ENCODE peak calls at places on chromosomes 1 and 21, in five cellular contexts. P is right lobe of liver; R is thoracic aorta; T is CD8-positive, alpha-beta T cell; U is ascending aorta. Z is an unnamed sample. For H3K4me1, the result is how much of the 10 kb centered on the place peaks cover.

GRCh38 chr1:189429610-189430009 is 1048.1 kb downstream of the BRINP3 start:
- DNase-seq in P (no peak), R (no peak), T (no peak), U (no peak), Z (no peak)

GRCh38 chr1:71787699-71788098 is 494.6 kb downstream of the NEGR1 start:
- DNase-seq in P (no peak), R (no peak), T (no peak), U (no peak), Z (no peak)

GRCh38 chr1:30188329-30188728 is 535.1 kb downstream of the MATN1 start:
- DNase-seq in P (no peak), R (no peak), T (peak), U (no peak), Z (no peak)

GRCh38 chr1:247332215-247332900 is 691 bp upstream of the ZNF496 start:
- DNase-seq in P (peak), R (no peak), T (peak), U (peak), Z (peak)

GRCh38 chr1:113479713-113480676 is 89.7 kb downstream of the MAGI3 start:
- DNase-seq in P (no peak), R (no peak), T (no peak), U (no peak), Z (no peak)

GRCh38 chr1:173248247-173248940 is 41.3 kb upstream of the TNFSF4 start:
- DNase-seq in P (no peak), R (no peak), T (no peak), U (no peak), Z (no peak)

GRCh38 chr1:15939181-15940109 is 36.5 kb downstream of the ZBTB17 start:
- DNase-seq in P (peak), R (no peak), T (peak), U (peak), Z (peak)

GRCh38 chr1:163195728-163196448 is 6.8 kb downstream of the RGS5 start:
- DNase-seq in P (no peak), R (no peak), T (no peak), U (no peak), Z (no peak)

GRCh38 chr1:161071886-161072371 is 2.2 kb upstream of the ARHGAP30 start:
- DNase-seq in P (no peak), R (no peak), T (peak), U (peak), Z (peak)

GRCh38 chr1:117009132-117009531 is 7.6 kb downstream of the CD101 start:
- DNase-seq in P (no peak), R (no peak), T (peak), U (no peak), Z (no peak)

GRCh38 chr1:223242382-223242955 is 99.4 kb upstream of the TLR5 start:
- DNase-seq in P (no peak), R (no peak), T (peak), U (no peak), Z (no peak)

GRCh38 chr1:46400398-46400797 is 6.3 kb downstream of the FAAH start:
- DNase-seq in P (no peak), R (no peak), T (no peak), U (no peak), Z (no peak)

GRCh38 chr1:246923482-246923881 is 8.3 kb downstream of the AHCTF1 start:
- DNase-seq in P (no peak), R (no peak), T (no peak), U (no peak), Z (no peak)

GRCh38 chr1:232031156-232031555 is 404.6 kb downstream of the DISC1 start:
- DNase-seq in P (no peak), R (no peak), T (no peak), U (no peak), Z (no peak)

GRCh38 chr1:230365723-230366307 is 60.3 kb downstream of the PGBD5 start:
- DNase-seq in P (no peak), R (no peak), T (no peak), U (no peak), Z (no peak)

GRCh38 chr1:12400030-12400693 is 170.3 kb downstream of the VPS13D start:
- DNase-seq in P (no peak), R (no peak), T (no peak), U (no peak), Z (no peak)

GRCh38 chr1:178098262-178098661 is 4.4 kb downstream of the RASAL2 start:
- DNase-seq in P (no peak), R (no peak), T (no peak), U (no peak), Z (no peak)

GRCh38 chr1:234879157-234880080 is 249.2 kb downstream of the TOMM20 start:
- DNase-seq in P (no peak), R (no peak), T (no peak), U (no peak), Z (no peak)

GRCh38 chr1:47725732-47726495 is 271.3 kb downstream of the TRABD2B start:
- DNase-seq in P (peak), R (no peak), T (peak), U (peak), Z (peak)

GRCh38 chr1:52233463-52233862 is 91.6 kb downstream of the ZFYVE9 start:
- DNase-seq in P (no peak), R (no peak), T (no peak), U (no peak), Z (no peak)

GRCh38 chr1:110375490-110375889 is 15.3 kb downstream of the SLC16A4 start:
- DNase-seq in P (no peak), R (no peak), T (no peak), U (no peak), Z (no peak)

GRCh38 chr1:154750681-154751665 is 119.1 kb downstream of the KCNN3 start:
- DNase-seq in P (peak), R (no peak), T (no peak), U (peak), Z (no peak)

GRCh38 chr21:41369915-41370839 is 8.3 kb downstream of the MX2 start:
- DNase-seq in P (no peak), R (no peak), T (no peak), U (peak), Z (peak)

GRCh38 chr1:219123041-219123440 is 50.6 kb upstream of the LYPLAL1 start:
- DNase-seq in P (no peak), R (no peak), T (no peak), U (no peak), Z (no peak)

GRCh38 chr1:209246660-209247059 is 336.9 kb upstream of the CAMK1G start:
- DNase-seq in P (no peak), R (no peak), T (no peak), U (no peak), Z (no peak)

GRCh38 chr1:16977377-16977776 is 3.0 kb downstream of the MFAP2 start:
- DNase-seq in P (no peak), R (no peak), T (no peak), U (no peak), Z (no peak)

GRCh38 chr1:248918126-248918525 is 12.1 kb downstream of the PGBD2 start:
- DNase-seq in P (no peak), R (no peak), T (no peak), U (no peak), Z (no peak)

GRCh38 chr1:29782846-29783500 is 546.7 kb downstream of the PTPRU start:
- DNase-seq in P (no peak), R (no peak), T (peak), U (no peak), Z (no peak)

GRCh38 chr1:53896673-53897229 is 2.8 kb downstream of the DIO1 start:
- DNase-seq in P (peak), R (no peak), T (no peak), U (peak), Z (no peak)

GRCh38 chr21:36035381-36035791 is 24.9 kb downstream of the SETD4 start:
- DNase-seq in P (no peak), R (no peak), T (no peak), U (no peak), Z (no peak)

GRCh38 chr1:234722904-234723588 is 113.1 kb upstream of the IRF2BP2 start:
- DNase-seq in P (peak), R (peak), T (peak), U (peak), Z (peak)

GRCh38 chr1:210361665-210362064 is 33.0 kb downstream of the HHAT start:
- DNase-seq in P (no peak), R (no peak), T (no peak), U (no peak), Z (no peak)

GRCh38 chr1:36175137-36176095 is 19.5 kb downstream of the MAP7D1 start:
- DNase-seq in P (no peak), R (no peak), T (no peak), U (peak), Z (peak)

GRCh38 chr1:10682114-10682445 is 114.4 kb downstream of the CASZ1 start:
- DNase-seq in P (no peak), R (no peak), T (no peak), U (no peak), Z (no peak)

GRCh38 chr1:79353224-79353623 is 346.7 kb upstream of the ADGRL4 start:
- DNase-seq in P (no peak), R (no peak), T (no peak), U (no peak), Z (no peak)
- TF ChIP-seq CTCF in P (peak), R (peak), T (no peak), U (no peak), Z (peak)

GRCh38 chr1:85319488-85319887 is 43.1 kb upstream of the BCL10 start:
- DNase-seq in P (no peak), R (no peak), T (no peak), U (no peak), Z (no peak)
- H3K4me1 ChIP-seq in P (under half), R (under half), T (under half), U (under half), Z (under half)

DNA sequence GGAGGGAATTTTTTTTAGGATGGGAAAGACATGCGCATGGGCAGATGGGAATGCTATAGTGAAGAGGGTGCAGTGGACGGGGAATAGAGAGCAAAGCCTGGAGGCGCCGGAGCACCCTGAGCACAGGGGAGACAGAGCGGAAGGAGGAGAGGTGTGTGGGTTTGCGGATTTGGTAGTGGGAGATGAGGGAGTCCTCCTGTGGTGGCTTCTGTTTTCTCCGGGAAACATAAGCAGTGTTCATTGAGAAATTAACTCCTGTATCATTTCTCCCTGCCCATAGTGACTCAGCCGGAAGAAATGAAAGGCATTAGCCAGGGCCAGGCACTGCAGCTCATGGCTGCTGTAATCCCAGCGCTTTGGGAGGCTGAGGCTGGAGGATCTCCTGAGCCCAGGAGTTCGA is 4.7 kb upstream of the PTPRF start:
- DNase-seq in P (no peak), R (no peak), T (no peak), U (no peak), Z (no peak)
- TF ChIP-seq CTCF in P (no peak), R (no peak), T (no peak), U (no peak), Z (no peak)

GRCh38 chr1:244709491-244710368 is 56.8 kb downstream of the DESI2 start:
- DNase-seq in P (no peak), R (no peak), T (no peak), U (no peak), Z (no peak)

GRCh38 chr1:244710474-244711062 is 57.6 kb downstream of the DESI2 start:
- DNase-seq in P (no peak), R (no peak), T (no peak), U (no peak), Z (no peak)

GRCh38 chr1:244709076-244709475 is 56.1 kb downstream of the DESI2 start:
- DNase-seq in P (no peak), R (no peak), T (no peak), U (no peak), Z (no peak)

GRCh38 chr1:244712669-244713068 is 59.7 kb downstream of the DESI2 start:
- DNase-seq in P (no peak), R (no peak), T (no peak), U (no peak), Z (no peak)

GRCh38 chr1:244713329-244713728 is 60.4 kb downstream of the DESI2 start:
- DNase-seq in P (no peak), R (no peak), T (no peak), U (no peak), Z (no peak)
- H3K4me1 ChIP-seq in P (under half), R (under half), T (under half), U (under half), Z (under half)

GRCh38 chr1:50084389-50084788 is 24.3 kb upstream of the ELAVL4 start:
- DNase-seq in P (no peak), R (no peak), T (no peak), U (no peak), Z (no peak)

GRCh38 chr1:50077273-50077672 is 31.4 kb upstream of the ELAVL4 start:
- DNase-seq in P (no peak), R (no peak), T (no peak), U (no peak), Z (no peak)

GRCh38 chr1:50080904-50081586 is 27.7 kb upstream of the ELAVL4 start:
- DNase-seq in P (no peak), R (no peak), T (no peak), U (no peak), Z (no peak)
- TF ChIP-seq CTCF in P (peak), R (no peak), T (no peak), U (no peak), Z (no peak)

DNA sequence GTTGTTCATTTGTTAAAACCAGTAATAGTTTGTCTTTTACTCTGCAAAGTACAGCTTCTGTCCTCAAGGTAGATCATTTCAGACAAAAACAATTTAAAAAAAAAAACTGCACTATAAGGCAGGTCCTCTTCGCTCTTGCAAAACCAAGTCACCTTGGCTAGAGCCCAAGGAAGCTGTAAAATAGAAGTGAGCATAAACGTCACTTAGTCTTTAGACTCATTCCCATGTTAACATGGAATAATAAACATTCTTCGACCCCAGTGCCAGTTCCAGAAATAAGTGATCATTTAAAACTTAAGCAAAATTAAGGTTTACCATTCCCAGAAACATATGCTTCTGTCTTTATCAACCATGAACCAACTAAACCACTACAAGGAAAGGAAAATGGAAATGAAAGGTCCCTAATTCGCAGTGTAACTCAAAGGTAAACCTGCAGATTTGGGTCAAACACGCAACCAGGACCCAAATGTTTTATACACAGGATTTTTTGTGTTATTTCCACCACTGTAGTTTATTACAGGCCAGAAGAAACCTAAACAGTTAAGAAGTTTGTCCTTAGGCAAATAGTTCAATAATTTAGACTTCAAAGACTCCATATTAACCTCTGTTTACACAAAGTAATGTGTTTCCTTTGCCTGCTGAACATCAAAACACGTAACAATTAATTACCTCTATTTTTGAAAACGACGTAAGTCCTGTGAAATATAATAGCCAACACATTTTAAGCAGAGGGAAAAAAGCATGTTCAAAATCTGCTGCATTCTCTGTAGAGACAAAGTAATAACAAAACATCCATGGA is 54.6 kb downstream of the TGFBR3 start:
- DNase-seq in P (no peak), R (no peak), T (no peak), U (no peak), Z (no peak)
- H3K4me1 ChIP-seq in P (under half), R (under half), T (under half), U (under half), Z (under half)

GRCh38 chr1:240602189-240602588 is 9.8 kb downstream of the GREM2 start:
- DNase-seq in P (no peak), R (no peak), T (no peak), U (no peak), Z (no peak)
- TF ChIP-seq CTCF in P (peak), R (no peak), T (no peak), U (no peak), Z (no peak)

GRCh38 chr1:2276803-2277580 is 48.9 kb downstream of the SKI start:
- DNase-seq in P (no peak), R (no peak), T (no peak), U (no peak), Z (no peak)

GRCh38 chr1:2279882-2280281 is 51.8 kb downstream of the SKI start:
- DNase-seq in P (no peak), R (no peak), T (no peak), U (no peak), Z (no peak)

GRCh38 chr1:2278591-2279209 is 50.6 kb downstream of the SKI start:
- DNase-seq in P (no peak), R (no peak), T (no peak), U (no peak), Z (no peak)

GRCh38 chr1:2277741-2278488 is 49.8 kb downstream of the SKI start:
- DNase-seq in P (no peak), R (no peak), T (no peak), U (no peak), Z (no peak)

DNA sequence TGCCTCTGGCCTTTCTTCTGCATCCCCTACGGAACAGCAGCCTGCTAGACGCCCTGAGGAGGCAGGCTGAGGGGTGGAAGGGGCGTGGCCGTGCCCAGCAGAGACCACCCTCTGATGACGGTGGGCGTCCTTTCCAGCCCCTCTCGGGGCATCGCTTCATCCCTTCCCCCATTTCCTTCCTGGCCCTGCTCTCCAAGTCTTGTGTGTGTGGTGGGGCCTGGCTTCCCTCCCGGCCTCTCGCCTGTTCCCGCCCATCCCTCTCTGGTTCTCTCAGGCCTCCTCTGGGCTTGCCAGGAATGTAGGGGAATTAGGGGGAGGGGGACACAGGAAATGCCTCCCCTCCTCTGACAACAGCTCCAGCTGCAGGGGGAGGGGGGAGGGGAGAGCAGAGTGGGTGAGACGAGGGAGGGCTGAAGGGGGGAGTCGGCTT is 51.1 kb downstream of the SKI start:
- DNase-seq in P (no peak), R (no peak), T (no peak), U (peak), Z (no peak)
- H3K4me1 ChIP-seq in P (under half), R (half or more), T (half or more), U (under half), Z (under half)

GRCh38 chr1:109079240-109079622 is 3.4 kb upstream of the TAF13 start:
- DNase-seq in P (no peak), R (no peak), T (no peak), U (no peak), Z (no peak)

GRCh38 chr1:109080441-109081082 is 4.8 kb upstream of the TAF13 start:
- DNase-seq in P (no peak), R (no peak), T (no peak), U (no peak), Z (no peak)

GRCh38 chr1:109078317-109078716 is 2.5 kb upstream of the TAF13 start:
- DNase-seq in P (no peak), R (no peak), T (no peak), U (no peak), Z (no peak)

DNA sequence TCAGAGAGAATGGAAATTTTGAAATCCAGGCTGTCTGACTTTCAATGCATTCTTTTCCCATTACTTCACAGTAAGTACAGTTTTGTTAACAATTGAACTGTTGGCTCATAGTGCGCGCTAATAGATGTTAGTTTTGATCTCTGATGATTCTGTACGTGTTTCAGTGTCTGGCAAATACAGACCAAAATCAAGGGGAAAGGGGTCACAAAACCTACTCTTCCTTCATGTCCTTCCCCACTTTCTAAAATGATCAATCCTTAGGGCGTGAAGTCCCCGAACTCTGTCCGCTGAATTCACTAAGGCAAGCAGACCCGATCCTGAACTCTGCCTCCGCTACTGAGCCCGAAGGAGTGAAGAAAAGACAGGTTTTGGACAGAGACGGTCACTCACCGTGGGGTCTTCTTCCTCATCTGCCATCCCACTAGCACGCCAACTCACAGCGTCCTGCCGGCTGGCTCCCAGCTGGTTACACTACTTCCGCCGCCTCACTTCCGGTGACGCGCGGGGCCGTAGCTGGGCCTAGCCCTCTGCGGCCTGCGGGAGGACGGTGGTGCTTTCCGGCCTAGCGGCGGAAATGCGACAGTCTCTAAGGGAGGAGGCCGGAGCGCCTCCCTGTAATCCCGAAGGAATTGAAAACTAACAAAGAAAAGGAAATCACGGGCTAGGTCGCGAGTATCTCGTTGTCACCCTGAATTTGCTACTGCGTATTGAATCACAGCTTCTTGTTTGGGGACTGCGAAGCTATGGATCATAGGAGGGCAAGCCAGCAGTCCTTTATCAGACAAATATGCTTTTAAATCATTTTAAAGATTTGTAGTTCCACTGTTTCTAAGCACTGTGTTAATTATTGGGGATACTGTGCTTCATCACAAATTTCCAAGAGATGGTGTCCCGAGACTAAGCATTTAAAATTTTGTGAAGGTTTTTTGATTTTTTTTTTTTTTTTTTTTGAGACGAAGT is at the start of gene TAF13:
- DNase-seq in P (peak), R (peak), T (peak), U (peak), Z (peak)
- TF ChIP-seq CTCF in P (peak), R (peak), T (no peak), U (no peak), Z (peak)